ENCODE peak calls at places on chromosome 14, in six cellular contexts. T, A, I, Z, X and B are unnamed samples. For H3K4me1 and H3K27me3, the result is how much of the 10 kb centered on the place peaks cover.

GRCh38 chr14:92578511-92578910 is 64.9 kb downstream of the RIN3 start:
- DNase-seq in T (peak), A (no peak), I (no peak), Z (no peak), X (no peak), B (no peak)

GRCh38 chr14:36361210-36361853 is 40.9 kb upstream of the MBIP start:
- DNase-seq in T (no peak), A (no peak), I (no peak), Z (no peak), X (no peak), B (no peak)

GRCh38 chr14:91149462-91149861 is 35.6 kb downstream of the DGLUCY start:
- DNase-seq in T (peak), A (peak), I (peak), Z (peak), X (no peak), B (peak)

GRCh38 chr14:49481099-49481498 is 105.1 kb downstream of the RPS29 start:
- DNase-seq in T (no peak), A (no peak), I (no peak), Z (no peak), X (no peak), B (no peak)

GRCh38 chr14:64663174-64663573 is 41.0 kb upstream of the PLEKHG3 start:
- DNase-seq in T (peak), A (no peak), I (no peak), Z (no peak), X (no peak), B (no peak)

GRCh38 chr14:69703047-69704046 is 63.6 kb upstream of the SRSF5 start:
- DNase-seq in T (no peak), A (no peak), I (no peak), Z (no peak), X (no peak), B (no peak)

GRCh38 chr14:66610154-66610563 is 102.2 kb downstream of the GPHN start:
- DNase-seq in T (peak), A (no peak), I (no peak), Z (no peak), X (no peak), B (no peak)

GRCh38 chr14:49634547-49635334 is at the start of gene DNAAF2:
- DNase-seq in T (peak), A (peak), I (peak), Z (peak), X (peak), B (no peak)

GRCh38 chr14:100336618-100337530 is 13.7 kb downstream of the SLC25A47 start:
- DNase-seq in T (no peak), A (no peak), I (peak), Z (no peak), X (no peak), B (no peak)

GRCh38 chr14:104555621-104556255 is 23.8 kb upstream of the C14orf180 start:
- DNase-seq in T (no peak), A (no peak), I (no peak), Z (no peak), X (no peak), B (peak)

GRCh38 chr14:100534528-100535286 is 52.5 kb downstream of the BEGAIN start:
- DNase-seq in T (no peak), A (peak), I (peak), Z (peak), X (peak), B (peak)

GRCh38 chr14:49923442-49923841 is 30.6 kb downstream of the ARF6 start:
- DNase-seq in T (no peak), A (no peak), I (no peak), Z (no peak), X (no peak), B (no peak)

GRCh38 chr14:23916038-23916437 is 37.5 kb upstream of the DHRS4 start:
- DNase-seq in T (no peak), A (no peak), I (no peak), Z (no peak), X (no peak), B (no peak)

GRCh38 chr14:61620130-61620946 is 75.0 kb upstream of the HIF1A start:
- DNase-seq in T (peak), A (no peak), I (no peak), Z (no peak), X (no peak), B (no peak)

GRCh38 chr14:92600318-92601053 is 86.9 kb downstream of the RIN3 start:
- DNase-seq in T (peak), A (peak), I (no peak), Z (no peak), X (no peak), B (no peak)

GRCh38 chr14:87108726-87109125 is 884.3 kb downstream of the GALC start:
- DNase-seq in T (peak), A (no peak), I (no peak), Z (no peak), X (no peak), B (no peak)

GRCh38 chr14:104441275-104442106 is 138.1 kb upstream of the C14orf180 start:
- DNase-seq in T (no peak), A (no peak), I (no peak), Z (peak), X (peak), B (no peak)

GRCh38 chr14:105169776-105170655 is 1.4 kb upstream of the JAG2 start:
- DNase-seq in T (no peak), A (no peak), I (peak), Z (no peak), X (no peak), B (no peak)

GRCh38 chr14:65261425-65261920 is 151.1 kb upstream of the FUT8 start:
- DNase-seq in T (peak), A (no peak), I (no peak), Z (no peak), X (no peak), B (no peak)

GRCh38 chr14:103521438-103521961 is 1.1 kb downstream of the CKB start:
- DNase-seq in T (no peak), A (no peak), I (no peak), Z (no peak), X (peak), B (no peak)

GRCh38 chr14:41280745-41281144 is 325.9 kb upstream of the LRFN5 start:
- DNase-seq in T (no peak), A (no peak), I (no peak), Z (no peak), X (no peak), B (no peak)

GRCh38 chr14:68894802-68895201 is 84.3 kb downstream of the ACTN1 start:
- DNase-seq in T (peak), A (no peak), I (no peak), Z (no peak), X (no peak), B (no peak)

GRCh38 chr14:63852271-63852816 is 460 bp upstream of the SYNE2 start:
- DNase-seq in T (peak), A (peak), I (no peak), Z (no peak), X (peak), B (no peak)

GRCh38 chr14:41380017-41380416 is 226.7 kb upstream of the LRFN5 start:
- DNase-seq in T (no peak), A (no peak), I (no peak), Z (no peak), X (no peak), B (no peak)

GRCh38 chr14:69484444-69485113 is at the start of gene PLEKHD1:
- DNase-seq in T (no peak), A (no peak), I (no peak), Z (no peak), X (peak), B (peak)

GRCh38 chr14:59101441-59101840 is 87.0 kb upstream of the DAAM1 start:
- DNase-seq in T (peak), A (no peak), I (no peak), Z (no peak), X (no peak), B (no peak)

GRCh38 chr14:51789631-51790030 is 70.8 kb upstream of the GNG2 start:
- DNase-seq in T (no peak), A (no peak), I (no peak), Z (no peak), X (no peak), B (no peak)

GRCh38 chr14:82621881-82622450 is 1088.3 kb upstream of the SEL1L start:
- DNase-seq in T (no peak), A (no peak), I (no peak), Z (no peak), X (peak), B (no peak)

GRCh38 chr14:101476931-101477553 is 84.3 kb upstream of the DIO3 start:
- DNase-seq in T (no peak), A (peak), I (no peak), Z (no peak), X (no peak), B (no peak)

GRCh38 chr14:96351986-96352385 is 11.2 kb downstream of the ATG2B start:
- DNase-seq in T (peak), A (no peak), I (no peak), Z (no peak), X (no peak), B (no peak)

GRCh38 chr14:36319899-36320209 is 583 bp downstream of the MBIP start:
- DNase-seq in T (peak), A (no peak), I (no peak), Z (no peak), X (no peak), B (no peak)

GRCh38 chr14:32078030-32078793 is 1.1 kb downstream of the ARHGAP5 start:
- DNase-seq in T (peak), A (peak), I (peak), Z (peak), X (peak), B (peak)

GRCh38 chr14:103896578-103896977 is 31.7 kb upstream of the TDRD9 start:
- DNase-seq in T (peak), A (no peak), I (no peak), Z (no peak), X (peak), B (no peak)

GRCh38 chr14:31241450-31242114 is 34.0 kb upstream of the HECTD1 start:
- DNase-seq in T (no peak), A (no peak), I (no peak), Z (no peak), X (no peak), B (no peak)

GRCh38 chr14:56116128-56116900 is 1.9 kb upstream of the PELI2 start:
- DNase-seq in T (no peak), A (no peak), I (no peak), Z (no peak), X (no peak), B (no peak)

GRCh38 chr14:50501642-50502041 is 30.7 kb downstream of the MAP4K5 start:
- DNase-seq in T (peak), A (no peak), I (no peak), Z (no peak), X (no peak), B (no peak)

GRCh38 chr14:88424573-88424972 is 39.1 kb downstream of the SPATA7 start:
- DNase-seq in T (peak), A (no peak), I (no peak), Z (no peak), X (no peak), B (no peak)

GRCh38 chr14:101965145-101965531 is 765 bp downstream of the DYNC1H1 start:
- DNase-seq in T (peak), A (peak), I (peak), Z (peak), X (peak), B (peak)

GRCh38 chr14:73762375-73762822 is 48.2 kb upstream of the PNMA1 start:
- DNase-seq in T (no peak), A (peak), I (no peak), Z (no peak), X (no peak), B (no peak)
- H3K4me1 ChIP-seq in T (under half), A (half or more), I (half or more), Z (under half), X (under half), B (half or more)

DNA sequence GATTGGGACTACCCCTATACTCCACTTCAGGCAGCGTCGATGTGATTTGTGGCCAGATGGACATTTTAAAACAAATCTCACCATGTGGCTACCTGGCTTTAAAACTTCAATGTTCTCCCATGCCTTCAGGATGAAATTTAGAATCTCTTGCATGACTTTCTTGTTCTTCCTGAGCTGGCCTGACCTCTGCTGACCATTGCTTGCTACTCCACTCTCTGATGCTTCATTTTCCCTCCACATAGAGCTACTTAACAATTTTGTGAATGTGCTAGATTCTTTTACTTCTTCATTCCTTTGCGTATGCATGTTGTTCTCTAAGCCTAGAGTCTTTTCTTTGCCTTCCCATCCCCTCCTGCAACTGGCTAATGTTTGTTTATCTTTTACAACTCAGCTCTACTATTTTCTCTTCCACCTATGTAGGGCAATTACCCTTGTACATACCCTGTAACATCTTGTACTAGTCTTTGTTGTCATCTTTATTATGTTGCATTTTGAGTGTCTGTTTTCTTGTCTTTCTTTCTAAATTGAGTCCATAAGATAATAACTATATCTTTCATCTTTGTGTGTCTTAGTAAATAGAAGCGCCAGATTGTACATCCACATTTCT is 41.2 kb downstream of the YLPM1 start:
- DNase-seq in T (peak), A (no peak), I (no peak), Z (no peak), X (peak), B (no peak)
- TF ChIP-seq CTCF in T (peak), A (peak), I (no peak), Z (peak), X (peak), B (peak)

GRCh38 chr14:98966465-98967162 is 305.4 kb downstream of the BCL11B start:
- DNase-seq in T (no peak), A (no peak), I (no peak), Z (peak), X (no peak), B (no peak)
- H3K27me3 ChIP-seq in T (under half), A (under half), I (under half), Z (under half), X (under half), B (under half)

GRCh38 chr14:79021756-79022155 is 851.6 kb downstream of the NRXN3 start:
- DNase-seq in T (no peak), A (no peak), I (no peak), Z (no peak), X (no peak), B (no peak)
- H3K4me1 ChIP-seq in T (under half), A (under half), I (under half), Z (under half), X (under half), B (under half)

GRCh38 chr14:106378191-106378590 is 851.8 kb downstream of the TMEM121 start:
- DNase-seq in T (no peak), A (no peak), I (no peak), Z (no peak), X (peak), B (no peak)
- TF ChIP-seq CTCF in T (no peak), A (peak), I (no peak), Z (no peak), X (peak), B (no peak)

DNA sequence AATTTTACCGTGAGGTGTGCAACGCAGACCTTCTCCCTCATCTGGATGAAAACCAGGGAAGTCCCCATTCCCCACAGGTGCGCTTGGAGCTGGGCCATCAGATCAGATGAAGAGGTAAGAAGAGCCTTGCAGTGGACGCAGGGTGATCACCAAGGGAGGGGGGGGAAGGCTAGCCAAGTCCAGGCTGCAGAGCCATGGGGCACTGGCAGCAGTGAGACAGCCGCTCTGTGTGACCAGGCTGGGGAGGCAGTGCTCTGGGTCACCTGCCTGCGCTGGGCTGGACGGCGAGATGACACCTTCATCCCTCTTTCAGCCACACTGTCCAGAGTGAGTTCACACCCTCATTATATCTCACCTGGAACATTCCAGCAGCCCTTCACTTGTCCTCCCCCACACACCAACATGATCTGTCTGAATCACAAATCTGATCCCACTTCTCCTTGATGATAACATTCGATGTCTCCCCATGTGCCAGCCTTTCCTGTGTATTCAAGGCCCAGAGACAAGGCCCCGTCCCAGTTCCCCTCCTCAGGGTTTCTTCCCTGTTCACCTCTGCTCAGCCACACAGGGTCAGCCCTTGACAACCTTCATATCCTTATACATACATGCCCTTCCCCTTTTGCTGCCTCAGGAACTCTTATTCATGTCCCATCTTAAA is 65.9 kb upstream of the VASH1 start:
- DNase-seq in T (no peak), A (no peak), I (no peak), Z (no peak), X (no peak), B (no peak)
- H3K27me3 ChIP-seq in T (under half), A (under half), I (under half), Z (under half), X (under half), B (under half)

GRCh38 chr14:54577977-54578376 is 11.0 kb downstream of the SAMD4A start:
- DNase-seq in T (peak), A (no peak), I (no peak), Z (no peak), X (no peak), B (no peak)
- H3K4me1 ChIP-seq in T (under half), A (under half), I (half or more), Z (under half), X (under half), B (half or more)

DNA sequence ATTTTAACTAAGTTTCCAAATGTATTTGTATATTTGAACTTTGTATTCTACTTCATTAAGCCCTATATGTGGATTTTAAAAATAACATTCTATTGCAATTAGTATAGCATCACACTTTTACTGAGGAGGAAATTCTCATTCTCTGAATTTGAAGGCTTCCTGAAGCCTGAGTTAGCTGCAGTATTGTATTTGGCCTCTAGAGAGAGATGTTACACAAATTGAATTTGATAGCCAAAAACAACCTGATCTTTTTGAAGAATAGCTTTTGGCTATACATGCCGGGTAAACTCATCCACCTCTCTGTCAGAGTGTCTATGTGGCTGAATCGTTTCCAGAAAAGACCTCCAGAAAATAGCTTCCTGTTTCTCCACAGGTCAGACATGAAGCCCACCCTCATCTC is 316.5 kb upstream of the OR4E1 start:
- DNase-seq in T (no peak), A (no peak), I (no peak), Z (no peak), X (peak), B (no peak)
- TF ChIP-seq CTCF in T (peak), A (peak), I (no peak), Z (peak), X (peak), B (no peak)

GRCh38 chr14:80567905-80568512 is 356.7 kb upstream of the DIO2 start:
- DNase-seq in T (peak), A (no peak), I (no peak), Z (no peak), X (no peak), B (no peak)

GRCh38 chr14:80560800-80561199 is 349.5 kb upstream of the DIO2 start:
- DNase-seq in T (no peak), A (no peak), I (no peak), Z (no peak), X (no peak), B (no peak)

GRCh38 chr14:80565001-80565400 is 353.7 kb upstream of the DIO2 start:
- DNase-seq in T (no peak), A (no peak), I (no peak), Z (no peak), X (no peak), B (no peak)

GRCh38 chr14:80564051-80564450 is 352.7 kb upstream of the DIO2 start:
- DNase-seq in T (peak), A (no peak), I (no peak), Z (no peak), X (no peak), B (no peak)
- H3K27me3 ChIP-seq in T (under half), A (under half), I (under half), Z (under half), X (under half), B (under half)

DNA sequence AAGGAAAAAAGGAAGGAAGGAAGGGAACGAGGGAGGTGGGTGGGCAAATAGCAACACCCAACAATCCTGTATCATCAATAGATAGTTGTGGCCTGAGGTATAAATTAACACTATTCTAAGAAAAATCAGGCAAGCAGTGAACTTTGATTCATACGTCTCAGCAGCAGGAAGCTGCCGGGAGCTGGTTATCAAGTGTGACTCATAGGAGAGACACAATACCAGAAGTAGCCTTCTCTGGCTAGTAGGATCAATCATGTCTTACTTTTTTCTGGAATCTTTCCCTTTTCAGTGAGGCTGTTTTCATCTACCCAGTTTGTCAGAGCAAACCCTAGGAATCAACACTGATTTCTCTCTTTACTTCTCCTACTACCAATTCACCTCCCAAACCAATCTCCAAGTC is 780.5 kb downstream of the NRXN3 start:
- DNase-seq in T (peak), A (no peak), I (no peak), Z (no peak), X (no peak), B (no peak)
- H3K4me1 ChIP-seq in T (under half), A (under half), I (under half), Z (under half), X (under half), B (under half)